ENCODE peak calls at places on chromosome 5, in six cellular contexts. V, A, T, I, M and N are unnamed samples.

GRCh38 chr5:33631786-33632185 is 191.0 kb downstream of the TARS1 start:
- DNase-seq in V (no peak), A (no peak), T (no peak), I (no peak), M (no peak), N (no peak)

GRCh38 chr5:69491838-69492390 is 676 bp upstream of the OCLN start:
- DNase-seq in V (no peak), A (no peak), T (no peak), I (no peak), M (peak), N (no peak)

GRCh38 chr5:75617746-75618352 is 6.6 kb downstream of the ANKDD1B start:
- DNase-seq in V (no peak), A (no peak), T (no peak), I (no peak), M (no peak), N (no peak)

GRCh38 chr5:135153259-135153658 is 119.2 kb upstream of the PITX1 start:
- DNase-seq in V (no peak), A (no peak), T (no peak), I (no peak), M (no peak), N (no peak)

GRCh38 chr5:35129921-35130485 is 82.3 kb upstream of the AGXT2 start:
- DNase-seq in V (peak), A (peak), T (peak), I (no peak), M (no peak), N (no peak)

GRCh38 chr5:72517961-72518690 is 10.9 kb upstream of the ZNF366 start:
- DNase-seq in V (no peak), A (no peak), T (no peak), I (peak), M (no peak), N (no peak)

GRCh38 chr5:102975457-102976182 is 144.3 kb downstream of the GIN1 start:
- DNase-seq in V (no peak), A (peak), T (no peak), I (no peak), M (no peak), N (no peak)

GRCh38 chr5:76579166-76579765 is 43.9 kb downstream of the F2RL2 start:
- DNase-seq in V (no peak), A (peak), T (no peak), I (no peak), M (no peak), N (no peak)

GRCh38 chr5:137734962-137735530 is 843 bp downstream of the KLHL3 start:
- DNase-seq in V (peak), A (peak), T (peak), I (peak), M (peak), N (no peak)